ENCODE peak calls at places on chromosomes 6 and 20, in five cellular contexts. I is HEK293T; B is amniotic epithelial cell; P is EH; A is activated CD8-positive, alpha-beta memory T cell treated with anti-CD3 and anti-CD28 coated beads, Interleukin-2, amount 10 ng/mL, durations not matched to agents 7 days and 5 days. W is an unnamed sample.

GRCh38 chr6:42702200-42702599 is 20.2 kb downstream of the PRPH2 start:
- DNase-seq in I (no peak), B (peak), P (peak), A (no peak), W (peak)

GRCh38 chr6:137811121-137811911 is 55.7 kb upstream of the TNFAIP3 start:
- DNase-seq in I (peak), B (peak), P (peak), A (peak), W (no peak)

GRCh38 chr20:46206025-46206424 is 87.9 kb downstream of the CD40 start:
- DNase-seq in I (no peak), B (peak), P (peak), A (no peak), W (no peak)

GRCh38 chr20:35006531-35006971 is 50.9 kb downstream of the MYH7B start:
- DNase-seq in I (no peak), B (no peak), P (no peak), A (no peak), W (no peak)

GRCh38 chr6:168208436-168208835 is 111.1 kb downstream of the DACT2 start:
- DNase-seq in I (no peak), B (no peak), P (no peak), A (no peak), W (no peak)

GRCh38 chr6:91278416-91278815 is 691.5 kb upstream of the MAP3K7 start:
- DNase-seq in I (no peak), B (no peak), P (no peak), A (no peak), W (peak)

GRCh38 chr6:131597448-131597847 is 24.4 kb downstream of the ARG1 start:
- DNase-seq in I (peak), B (peak), P (peak), A (no peak), W (peak)

GRCh38 chr20:44212792-44213191 is 2.2 kb upstream of the OSER1 start:
- DNase-seq in I (no peak), B (peak), P (no peak), A (no peak), W (no peak)

GRCh38 chr20:32344835-32345506 is 13.2 kb upstream of the ASXL1 start:
- DNase-seq in I (no peak), B (no peak), P (no peak), A (no peak), W (peak)

GRCh38 chr6:157226761-157227160 is 96.6 kb downstream of the TMEM242 start:
- DNase-seq in I (no peak), B (peak), P (no peak), A (no peak), W (no peak)

GRCh38 chr6:16397623-16398022 is 159.2 kb downstream of the GMPR start:
- DNase-seq in I (no peak), B (peak), P (peak), A (no peak), W (no peak)

GRCh38 chr6:144013486-144013909 is 5.4 kb upstream of the PLAGL1 start:
- DNase-seq in I (peak), B (peak), P (peak), A (peak), W (peak)

GRCh38 chr20:19621072-19621471 is 137.0 kb upstream of the RIN2 start:
- DNase-seq in I (no peak), B (no peak), P (peak), A (no peak), W (peak)

GRCh38 chr6:122947355-122947754 is 48.7 kb upstream of the CLVS2 start:
- DNase-seq in I (peak), B (peak), P (no peak), A (no peak), W (peak)